ENCODE peak calls at places on chromosomes 1 and 21, in six cellular contexts. S is IMR-90, E is H1, B is mesenchymal stem cell, V is neuronal stem cell, X is trophoblast cell. A is an unnamed sample.

GRCh38 chr1:30232288-30232899 is 491.0 kb downstream of the MATN1 start:
- DNase-seq in S (no peak), V (no peak), B (no peak), E (no peak), X (peak), A (peak)

GRCh38 chr1:167635233-167635648 is 5.2 kb downstream of the RCSD1 start:
- DNase-seq in S (no peak), X (no peak), E (no peak), B (no peak), V (peak), A (peak)

GRCh38 chr1:160326393-160326792 is 16.7 kb downstream of the COPA start:
- DNase-seq in E (no peak), S (no peak), V (no peak), X (no peak), B (no peak), A (no peak)

GRCh38 chr1:6205849-6206845 is at the start of gene RNF207:
- DNase-seq in X (peak), V (no peak), E (no peak), B (peak), S (peak), A (peak)

GRCh38 chr1:158208717-158209116 is 28.0 kb downstream of the CD1D start:
- DNase-seq in B (no peak), S (no peak), V (no peak), E (no peak), X (no peak), A (no peak)

GRCh38 chr1:234507626-234508387 is 28.8 kb upstream of the TARBP1 start:
- DNase-seq in V (no peak), B (no peak), S (no peak), E (no peak), X (no peak), A (no peak)

GRCh38 chr21:28025111-28025510 is 967.6 kb downstream of the LTN1 start:
- DNase-seq in E (no peak), B (no peak), S (no peak), V (no peak), X (no peak), A (no peak)

GRCh38 chr1:67137307-67137753 is 2.6 kb upstream of the C1orf141 start:
- DNase-seq in V (no peak), E (no peak), X (no peak), S (no peak), B (no peak), A (no peak)

GRCh38 chr1:161088587-161089110 is 709 bp downstream of the NECTIN4 start:
- DNase-seq in S (peak), V (no peak), B (no peak), X (no peak), E (no peak), A (no peak)

GRCh38 chr1:227740401-227740960 is 5.2 kb downstream of the SNAP47 start:
- DNase-seq in E (no peak), X (no peak), B (no peak), S (no peak), V (no peak), A (no peak)

GRCh38 chr1:23188434-23188884 is 19.8 kb upstream of the LUZP1 start:
- DNase-seq in B (no peak), X (peak), V (no peak), E (no peak), S (no peak), A (no peak)

GRCh38 chr21:38123626-38124025 is 133.2 kb upstream of the KCNJ15 start:
- DNase-seq in E (no peak), B (no peak), S (no peak), V (no peak), X (no peak), A (no peak)

GRCh38 chr21:45417951-45418300 is 13.0 kb downstream of the COL18A1 start:
- DNase-seq in V (no peak), E (no peak), X (no peak), B (no peak), S (no peak), A (no peak)

GRCh38 chr1:47752048-47752451 is 245.1 kb downstream of the TRABD2B start:
- DNase-seq in B (no peak), S (peak), E (no peak), V (no peak), X (no peak), A (no peak)

GRCh38 chr1:150008699-150009098 is 1.8 kb downstream of the OTUD7B start:
- DNase-seq in V (no peak), X (no peak), E (no peak), B (no peak), S (no peak), A (no peak)

GRCh38 chr1:20588634-20589225 is at the start of gene CDA:
- DNase-seq in B (no peak), V (no peak), E (no peak), X (peak), S (no peak), A (peak)

GRCh38 chr1:26855636-26856035 is 7.3 kb upstream of the SFN start:
- DNase-seq in S (no peak), B (no peak), E (no peak), V (no peak), X (no peak), A (no peak)

GRCh38 chr1:43270421-43271095 is 775 bp downstream of the TMEM125 start:
- DNase-seq in V (no peak), S (no peak), E (peak), X (peak), B (no peak), A (peak)

GRCh38 chr1:206833741-206834140 is 31.7 kb upstream of the IL20 start:
- DNase-seq in B (no peak), V (no peak), S (no peak), E (no peak), X (no peak), A (no peak)

GRCh38 chr1:181061891-181062777 is 26.4 kb upstream of the IER5 start:
- DNase-seq in B (no peak), E (no peak), V (no peak), X (peak), S (no peak), A (no peak)

GRCh38 chr1:233361876-233362275 is 34.4 kb downstream of the MAP3K21 start:
- DNase-seq in X (no peak), E (no peak), V (no peak), B (no peak), S (peak), A (peak)

GRCh38 chr1:113592223-113592622 is 167.1 kb downstream of the PHTF1 start:
- DNase-seq in S (no peak), X (no peak), B (no peak), V (no peak), E (no peak), A (no peak)

GRCh38 chr1:113593550-113594288 is 165.6 kb downstream of the PHTF1 start:
- DNase-seq in V (no peak), X (no peak), S (peak), E (no peak), B (no peak), A (no peak)
- H4K91ac ChIP-seq in V (no peak), X (no peak), S (no peak), E (no peak), B (no peak), A (no peak)

GRCh38 chr1:163230827-163231226 is 28.1 kb upstream of the RGS5 start:
- DNase-seq in B (no peak), S (no peak), E (no peak), V (no peak), X (no peak), A (no peak)
- H4K91ac ChIP-seq in B (no peak), S (no peak), E (no peak), V (no peak), X (no peak), A (no peak)

GRCh38 chr1:116266864-116267212 is 106.2 kb upstream of the ATP1A1 start:
- DNase-seq in V (no peak), X (no peak), B (no peak), E (no peak), S (no peak), A (no peak)
- H4K91ac ChIP-seq in V (no peak), X (no peak), B (no peak), E (no peak), S (no peak), A (no peak)

GRCh38 chr21:21151231-21151630 is 153.0 kb downstream of the NCAM2 start:
- DNase-seq in V (no peak), E (no peak), B (no peak), X (no peak), S (no peak), A (no peak)
- H4K91ac ChIP-seq in V (no peak), E (no peak), B (no peak), X (no peak), S (no peak), A (no peak)

GRCh38 chr1:91685994-91686393 is 185.3 kb downstream of the CDC7 start:
- DNase-seq in E (no peak), X (no peak), B (no peak), S (no peak), V (no peak), A (no peak)
- H4K91ac ChIP-seq in E (no peak), X (no peak), B (no peak), S (no peak), V (no peak), A (no peak)

GRCh38 chr1:218344814-218345672 is at the start of gene TGFB2:
- DNase-seq in S (peak), V (no peak), E (no peak), B (peak), X (peak), A (peak)
- H4K91ac ChIP-seq in S (peak), V (no peak), E (no peak), B (no peak), X (peak), A (no peak)

GRCh38 chr1:13663969-13664368 is 36.0 kb upstream of the PRDM2 start:
- DNase-seq in E (no peak), B (no peak), X (no peak), V (no peak), S (no peak), A (no peak)
- H4K91ac ChIP-seq in E (no peak), B (no peak), X (no peak), V (no peak), S (no peak), A (no peak)

DNA sequence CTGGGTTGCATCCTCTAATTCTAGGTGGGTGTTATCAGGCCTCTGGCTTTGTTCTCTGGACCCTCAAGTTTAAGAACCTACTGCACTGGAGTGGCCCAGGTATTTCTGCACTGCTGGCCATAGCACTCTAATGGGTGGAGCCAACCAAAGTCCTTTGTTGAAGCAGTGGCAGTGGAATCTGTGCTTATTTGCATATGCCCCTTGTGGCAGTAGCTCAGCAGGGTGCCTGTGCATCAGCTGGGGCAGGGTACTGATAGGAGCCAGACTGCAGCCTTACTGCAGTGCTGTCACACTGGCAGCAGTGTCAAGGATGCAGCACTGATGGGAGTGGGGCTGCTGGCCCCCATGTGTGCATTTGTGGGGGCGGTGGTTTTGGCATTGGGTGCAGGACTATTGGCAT is 660.6 kb downstream of the LRRIQ3 start:
- DNase-seq in V (no peak), S (no peak), X (no peak), B (no peak), E (peak), A (peak)
- H4K91ac ChIP-seq in V (no peak), S (no peak), X (no peak), B (peak), E (no peak), A (no peak)

GRCh38 chr1:177648138-177648537 is 321.7 kb downstream of the SEC16B start:
- DNase-seq in S (no peak), B (no peak), V (no peak), X (no peak), E (no peak), A (no peak)
- H4K91ac ChIP-seq in S (no peak), B (no peak), V (no peak), X (no peak), E (no peak), A (no peak)

DNA sequence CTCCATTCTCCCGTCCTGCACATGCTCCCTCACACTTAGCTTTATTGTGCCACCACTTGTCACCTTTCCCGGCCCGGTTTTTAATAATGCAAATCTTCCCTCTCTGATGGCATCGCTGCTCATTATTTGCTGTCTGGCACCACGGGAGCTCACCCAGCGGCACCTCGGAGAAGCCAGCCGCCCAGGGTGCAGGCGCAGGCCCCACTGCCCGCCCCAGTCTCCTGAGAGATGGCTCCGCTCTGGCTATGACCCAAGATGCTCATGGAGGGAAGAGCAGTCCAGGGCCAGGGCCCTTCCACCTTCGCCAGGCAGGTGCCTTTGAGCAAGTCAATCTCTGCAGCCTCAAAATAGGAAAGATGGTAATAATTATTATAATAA is 437.3 kb downstream of the KIF26B start:
- DNase-seq in S (no peak), X (no peak), B (no peak), E (no peak), V (no peak), A (no peak)
- H4K91ac ChIP-seq in S (no peak), X (no peak), B (no peak), E (no peak), V (no peak), A (no peak)

A was measured in H9.